ENCODE peak calls at places on chromosomes 4 and X, in four cellular contexts. N is NCI-H345, D is NCI-H1105 treated with DMSO at 0.1 percent for 48 hours, M is EH. J is an unnamed sample.

GRCh38 chrX:12901486-12901885 is 4.9 kb upstream of the TLR8 start:
- DNase-seq in N (peak; percentile 19), D (peak; percentile 23), M (peak; percentile 49), J (peak; percentile 62)

GRCh38 chr4:140952709-140953108 is 180.6 kb downstream of the RNF150 start:
- DNase-seq in N (no peak), D (no peak), M (peak; percentile 48), J (no peak)

GRCh38 chr4:111854494-111855087 is 290.7 kb upstream of the FAM241A start:
- DNase-seq in N (peak; percentile 7), D (peak; percentile 1), M (peak; percentile 44), J (peak; percentile 60)

GRCh38 chrX:115493015-115493414 is 68.0 kb upstream of the PLS3 start:
- DNase-seq in N (no peak), D (no peak), M (no peak), J (no peak)

GRCh38 chr4:40897557-40898203 is 147.9 kb downstream of the NSUN7 start:
- DNase-seq in N (peak; percentile 81), D (peak; percentile 63), M (peak; percentile 71), J (peak; percentile 80)

GRCh38 chr4:134024251-134024650 is 177.3 kb downstream of the PABPC4L start:
- DNase-seq in N (peak; percentile 4), D (no peak), M (peak; percentile 54), J (no peak)

GRCh38 chr4:7761312-7761711 is 178.3 kb downstream of the AFAP1 start:
- DNase-seq in N (no peak), D (no peak), M (no peak), J (no peak)

GRCh38 chr4:188030401-188030800 is 34.8 kb downstream of the ZFP42 start:
- DNase-seq in N (no peak), D (no peak), M (no peak), J (no peak)

GRCh38 chr4:87078987-87079469 is 141.4 kb downstream of the KLHL8 start:
- DNase-seq in N (no peak), D (no peak), M (peak; percentile 93), J (peak; percentile 26)

GRCh38 chrX:77668391-77669237 is 117.4 kb downstream of the ATRX start:
- DNase-seq in N (no peak), D (no peak), M (peak; percentile 53), J (peak; percentile 30)

GRCh38 chr4:83771113-83771705 is 235.3 kb downstream of the GPAT3 start:
- DNase-seq in N (peak; percentile 1), D (peak; percentile 32), M (peak; percentile 70), J (peak; percentile 81)

GRCh38 chrX:38701073-38701472 is 100.2 kb upstream of the MID1IP1 start:
- DNase-seq in N (no peak), D (no peak), M (no peak), J (peak; percentile 63)

GRCh38 chrX:317424-318067 is 1.1 kb downstream of the GTPBP6 start:
- DNase-seq in N (no peak), D (no peak), M (no peak), J (no peak)

GRCh38 chr4:72743078-72743477 is 174.1 kb upstream of the ADAMTS3 start:
- DNase-seq in N (no peak), D (no peak), M (no peak), J (no peak)

GRCh38 chr4:17128268-17128667 is 229.8 kb upstream of the LDB2 start:
- DNase-seq in N (no peak), D (no peak), M (peak; percentile 81), J (no peak)

GRCh38 chr4:119314356-119314755 is 7.6 kb downstream of the FABP2 start:
- DNase-seq in N (peak; percentile 13), D (peak; percentile 42), M (peak; percentile 64), J (peak; percentile 65)

GRCh38 chr4:173046818-173047217 is 121.8 kb upstream of the GALNT7 start:
- DNase-seq in N (peak; percentile 56), D (peak; percentile 57), M (no peak), J (no peak)

GRCh38 chrX:13691845-13692334 is 3.0 kb downstream of the RAB9A start:
- DNase-seq in N (no peak), D (no peak), M (peak; percentile 6), J (no peak)

GRCh38 chr4:16225996-16226815 is at the start of gene TAPT1:
- DNase-seq in N (peak; percentile 49), D (peak; percentile 27), M (peak; percentile 75), J (peak; percentile 92)

GRCh38 chr4:139301821-139302611 is at the start of gene NDUFC1:
- DNase-seq in N (peak; percentile 50), D (peak; percentile 49), M (peak; percentile 62), J (peak; percentile 68)

GRCh38 chrX:110310000-110310790 is 7.7 kb downstream of the AMMECR1 start:
- DNase-seq in N (peak; percentile 68), D (peak; percentile 88), M (peak; percentile 14), J (no peak)

GRCh38 chrX:104854188-104854587 is 288.2 kb downstream of the IL1RAPL2 start:
- DNase-seq in N (no peak), D (no peak), M (no peak), J (peak; percentile 21)

GRCh38 chr4:9685692-9686091 is 95.7 kb upstream of the DRD5 start:
- DNase-seq in N (no peak), D (peak; percentile 42), M (no peak), J (no peak)

GRCh38 chr4:76690091-76690905 is 207.6 kb downstream of the SOWAHB start:
- DNase-seq in N (peak; percentile 31), D (no peak), M (peak; percentile 85), J (no peak)

GRCh38 chr4:159368320-159368719 is 265.4 kb downstream of the RAPGEF2 start:
- DNase-seq in N (no peak), D (no peak), M (peak; percentile 79), J (no peak)

GRCh38 chr4:8594097-8595038 is 1.8 kb downstream of the CPZ start:
- DNase-seq in N (peak; percentile 15), D (peak; percentile 16), M (peak; percentile 81), J (peak; percentile 83)

GRCh38 chr4:185304944-185305690 is 90.6 kb downstream of the LRP2BP start:
- DNase-seq in N (peak; percentile 41), D (no peak), M (peak; percentile 35), J (peak; percentile 55)

GRCh38 chrX:108224727-108225455 is 133.3 kb downstream of the ATG4A start:
- DNase-seq in N (peak; percentile 83), D (peak; percentile 36), M (peak; percentile 35), J (peak; percentile 79)

GRCh38 chr4:144948009-144948408 is 150.0 kb downstream of the ANAPC10 start:
- DNase-seq in N (no peak), D (no peak), M (no peak), J (peak; percentile 21)

GRCh38 chrX:11792461-11793421 is 34.7 kb downstream of the MSL3 start:
- DNase-seq in N (no peak), D (no peak), M (no peak), J (peak; percentile 33)

GRCh38 chrX:118495061-118495921 is at the start of gene DOCK11:
- DNase-seq in N (peak; percentile 72), D (peak; percentile 53), M (peak; percentile 88), J (peak; percentile 88)

GRCh38 chr4:3295837-3296624 is 3.2 kb downstream of the RGS12 start:
- DNase-seq in N (no peak), D (no peak), M (no peak), J (no peak)

GRCh38 chrX:111100191-111100590 is 4.2 kb downstream of the PAK3 start:
- DNase-seq in N (peak; percentile 42), D (peak; percentile 6), M (peak; percentile 25), J (peak; percentile 60)

GRCh38 chrX:47560179-47560830 is 700 bp upstream of the ARAF start:
- DNase-seq in N (no peak), D (no peak), M (no peak), J (no peak)

GRCh38 chr4:153209410-153209809 is 5.2 kb downstream of the TRIM2 start:
- DNase-seq in N (peak; percentile 30), D (no peak), M (no peak), J (no peak)

GRCh38 chrX:150051096-150051495 is 112.8 kb upstream of the EOLA2 start:
- DNase-seq in N (no peak), D (no peak), M (no peak), J (no peak)

GRCh38 chr4:111450867-111451266 is 694.4 kb upstream of the FAM241A start:
- DNase-seq in N (no peak), D (no peak), M (peak; percentile 17), J (no peak)

GRCh38 chr4:108881190-108881589 is 118.3 kb upstream of the ETNPPL start:
- DNase-seq in N (no peak), D (no peak), M (peak; percentile 96), J (peak; percentile 78)

J was measured in astrocyte of the hippocampus.